ENCODE peak calls at places on chromosomes 12 and 14, in seven cellular contexts. K is left ventricle myocardium inferior; O is CD8-positive, alpha-beta memory T cell; J is mammary epithelial cell; P is heart left ventricle; F is iPS DF 6.9; S is CD8-positive, alpha-beta T cell. L is an unnamed sample. For H3K9me3 and H3K4me1, the result is how much of the 10 kb centered on the place peaks cover.

GRCh38 chr12:19191563-19191962 is 62.0 kb downstream of the PLEKHA5 start:
- DNase-seq in K (no peak), S (no peak), P (no peak), J (no peak), F (no peak), O (no peak), L (no peak)

GRCh38 chr12:128387811-128388422 is 120.9 kb downstream of the TMEM132C start:
- DNase-seq in J (no peak), P (peak), K (no peak), S (no peak), O (peak), F (peak), L (peak)

GRCh38 chr14:63192085-63192484 is 12.2 kb upstream of the RHOJ start:
- DNase-seq in P (peak), J (no peak), F (no peak), O (no peak), K (no peak), S (no peak), L (no peak)

GRCh38 chr12:88218293-88218692 is 76.2 kb downstream of the TMTC3 start:
- DNase-seq in S (no peak), O (no peak), F (no peak), J (no peak), K (no peak), P (no peak), L (no peak)

GRCh38 chr12:93626160-93626559 is 51.0 kb upstream of the CRADD start:
- DNase-seq in O (no peak), K (no peak), P (no peak), S (no peak), J (peak), F (no peak), L (no peak)

GRCh38 chr12:14960548-14961465 is 594 bp downstream of the ARHGDIB start:
- DNase-seq in K (peak), F (no peak), P (peak), J (peak), O (peak), S (peak), L (peak)

GRCh38 chr12:29552324-29552927 is 54.9 kb upstream of the OVCH1 start:
- DNase-seq in K (peak), P (peak), J (peak), S (peak), O (peak), F (peak), L (peak)

GRCh38 chr14:58865520-58866281 is 227.9 kb downstream of the DACT1 start:
- DNase-seq in O (no peak), P (no peak), J (peak), F (no peak), S (no peak), K (no peak), L (no peak)

GRCh38 chr12:26000883-26001282 is 42.4 kb downstream of the RASSF8 start:
- DNase-seq in P (no peak), K (no peak), S (no peak), O (no peak), F (no peak), J (no peak), L (no peak)

GRCh38 chr12:70365648-70366518 is at the start of gene KCNMB4:
- DNase-seq in S (peak), O (peak), P (peak), F (no peak), K (peak), J (peak), L (peak)

GRCh38 chr12:82874935-82875334 is 188.2 kb downstream of the TMTC2 start:
- DNase-seq in F (no peak), O (no peak), S (no peak), P (no peak), J (peak), K (no peak), L (peak)

GRCh38 chr14:30443368-30444007 is 115.5 kb upstream of the G2E3 start:
- DNase-seq in J (peak), F (peak), S (no peak), K (no peak), P (no peak), O (no peak), L (no peak)

GRCh38 chr14:93712079-93712837 is 76.0 kb downstream of the PRIMA1 start:
- DNase-seq in P (no peak), S (no peak), O (no peak), K (no peak), J (no peak), F (no peak), L (no peak)

GRCh38 chr14:61456720-61457119 is 135.3 kb downstream of the PRKCH start:
- DNase-seq in F (no peak), O (peak), J (peak), P (peak), K (peak), S (peak), L (peak)

GRCh38 chr12:131872154-131873046 is 22.0 kb upstream of the ULK1 start:
- DNase-seq in P (no peak), F (no peak), S (no peak), K (no peak), O (no peak), J (peak), L (no peak)

GRCh38 chr12:112664569-112664968 is 127.0 kb upstream of the RPH3A start:
- DNase-seq in O (peak), K (no peak), S (no peak), J (no peak), P (no peak), F (no peak), L (peak)

GRCh38 chr12:92717202-92717601 is 14.4 kb downstream of the PLEKHG7 start:
- DNase-seq in S (no peak), P (no peak), K (no peak), J (peak), O (no peak), F (no peak), L (peak)

GRCh38 chr14:51331651-51332367 is 91.8 kb downstream of the TMX1 start:
- DNase-seq in K (no peak), O (no peak), F (no peak), S (no peak), J (no peak), P (no peak), L (no peak)

GRCh38 chr14:49483266-49483665 is 102.9 kb downstream of the RPS29 start:
- DNase-seq in F (no peak), K (no peak), O (no peak), P (no peak), S (no peak), J (no peak), L (no peak)

GRCh38 chr14:92584221-92584620 is 70.6 kb downstream of the RIN3 start:
- DNase-seq in S (no peak), J (no peak), P (no peak), F (no peak), O (no peak), K (no peak), L (no peak)

GRCh38 chr12:22533155-22533554 is 11.2 kb downstream of the C2CD5 start:
- DNase-seq in O (no peak), S (no peak), K (no peak), J (no peak), F (no peak), P (no peak), L (no peak)

GRCh38 chr14:69355955-69356321 is 42.2 kb downstream of the ERH start:
- DNase-seq in F (no peak), K (no peak), S (no peak), O (no peak), P (no peak), J (no peak), L (no peak)

GRCh38 chr14:62436256-62436655 is 609.0 kb downstream of the KCNH5 start:
- DNase-seq in S (no peak), O (no peak), P (no peak), F (no peak), K (no peak), J (peak), L (no peak)

GRCh38 chr12:121581681-121582439 is 1.0 kb upstream of the KDM2B start:
- DNase-seq in O (no peak), S (no peak), K (peak), J (no peak), F (no peak), P (no peak), L (peak)

GRCh38 chr14:96086574-96087077 is 47.5 kb downstream of the C14orf132 start:
- DNase-seq in S (no peak), P (no peak), O (no peak), K (no peak), F (no peak), J (peak), L (no peak)

GRCh38 chr14:93941293-93941910 is 14.3 kb downstream of the FAM181A start:
- DNase-seq in K (no peak), F (no peak), J (peak), O (no peak), P (no peak), S (no peak), L (no peak)

GRCh38 chr12:9973951-9974350 is 2.7 kb downstream of the CLEC12A start:
- DNase-seq in P (no peak), F (no peak), K (no peak), J (no peak), S (no peak), O (no peak), L (no peak)

GRCh38 chr12:106248177-106248848 is 493 bp upstream of the CKAP4 start:
- DNase-seq in J (peak), S (peak), P (peak), K (peak), F (no peak), O (peak), L (peak)

GRCh38 chr14:76193696-76194095 is 42.0 kb downstream of the GPATCH2L start:
- DNase-seq in F (no peak), K (no peak), P (no peak), O (no peak), S (no peak), J (peak), L (no peak)

GRCh38 chr12:104359216-104359615 is 55.7 kb downstream of the EID3 start:
- DNase-seq in K (no peak), F (no peak), J (no peak), P (no peak), S (no peak), O (no peak), L (no peak)

GRCh38 chr12:12725086-12725955 is 8.2 kb downstream of the CDKN1B start:
- DNase-seq in S (peak), J (peak), P (peak), K (peak), O (peak), F (peak), L (peak)

GRCh38 chr14:26935733-26936132 is 337.9 kb upstream of the NOVA1 start:
- DNase-seq in P (no peak), J (no peak), O (no peak), F (no peak), K (no peak), S (no peak), L (no peak)

GRCh38 chr14:26941521-26941920 is 343.7 kb upstream of the NOVA1 start:
- DNase-seq in O (no peak), J (no peak), P (no peak), S (no peak), F (no peak), K (no peak), L (no peak)

GRCh38 chr14:26939756-26940155 is 341.9 kb upstream of the NOVA1 start:
- DNase-seq in O (no peak), S (no peak), P (no peak), F (no peak), K (no peak), J (no peak), L (no peak)

GRCh38 chr14:26934151-26934550 is 336.3 kb upstream of the NOVA1 start:
- DNase-seq in P (no peak), F (no peak), J (no peak), O (no peak), S (no peak), K (no peak), L (no peak)

DNA sequence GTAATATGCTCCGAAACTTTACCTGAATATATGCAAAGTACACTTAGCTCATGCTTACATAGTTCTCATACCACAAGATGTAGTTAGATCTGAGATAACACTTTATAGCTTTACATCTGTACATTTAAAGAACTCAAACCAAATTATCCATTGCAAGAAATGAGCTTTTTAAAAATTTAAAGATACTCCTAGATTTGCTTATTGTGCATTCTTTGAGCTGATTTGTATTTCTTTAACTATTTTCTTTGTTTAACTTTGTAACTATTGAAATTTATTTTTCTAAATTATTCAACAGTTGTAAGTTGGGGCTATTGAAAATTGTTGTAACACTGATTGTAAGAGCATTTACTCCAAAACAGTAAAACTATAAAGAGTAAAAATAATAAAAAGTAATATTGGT is 340.2 kb upstream of the NOVA1 start:
- DNase-seq in O (no peak), P (no peak), S (no peak), F (no peak), K (no peak), J (no peak), L (no peak)
- H3K9me3 ChIP-seq in O (under half), P (under half), S (under half), F (under half), K (under half), J (under half), L (under half)

DNA sequence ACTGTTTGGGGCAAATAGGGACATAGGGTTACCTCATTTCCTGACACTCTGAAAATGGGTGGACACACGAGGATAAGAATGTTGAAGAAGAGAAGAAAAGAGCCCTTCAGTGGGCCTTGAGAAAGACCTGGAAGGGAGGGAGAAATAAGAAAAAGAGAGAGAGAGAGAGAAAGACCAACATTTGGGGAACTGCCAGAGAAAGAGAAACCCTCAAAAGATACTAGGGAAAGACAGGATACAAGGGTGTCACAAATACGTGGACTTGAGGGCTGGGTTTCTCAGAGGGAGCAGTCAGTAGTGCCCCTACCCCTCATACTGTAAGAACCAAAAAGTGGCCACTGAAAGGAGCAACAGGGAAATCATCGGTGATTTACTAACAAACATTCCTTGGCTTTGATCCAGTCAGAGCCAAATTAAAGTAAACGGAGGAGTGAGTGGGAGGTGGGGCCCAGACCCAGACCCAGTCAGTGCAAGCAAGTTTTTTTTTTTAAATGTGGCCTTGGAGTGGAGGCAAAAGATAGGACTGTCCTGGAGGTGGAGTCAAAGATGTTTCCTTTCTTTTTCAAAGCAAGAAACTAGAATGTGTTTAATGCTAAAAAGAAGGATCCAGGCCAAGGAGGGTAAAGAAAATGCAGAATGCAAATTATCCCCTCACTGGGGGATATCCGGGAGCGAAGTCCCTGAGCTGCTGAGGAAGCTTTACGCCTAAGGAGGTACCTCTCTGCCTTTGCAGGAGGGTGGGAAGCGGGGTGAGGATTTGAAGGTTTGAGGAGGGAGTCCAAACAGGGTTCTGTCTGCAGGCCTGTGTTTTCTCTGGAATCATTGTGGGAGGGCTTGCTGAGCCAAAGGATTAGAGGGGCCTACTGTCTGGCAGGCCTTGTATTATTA is 143.4 kb upstream of the AMIGO2 start:
- DNase-seq in K (no peak), O (no peak), S (no peak), J (no peak), F (peak), P (no peak), L (peak)
- H3K4me1 ChIP-seq in K (under half), O (half or more), S (half or more), J (under half), F (under half), P (under half), L (half or more)

GRCh38 chr14:54728700-54729527 is 162.0 kb downstream of the SAMD4A start:
- DNase-seq in O (no peak), J (no peak), K (no peak), P (no peak), S (no peak), F (no peak), L (no peak)

GRCh38 chr14:54725998-54726397 is 159.1 kb downstream of the SAMD4A start:
- DNase-seq in S (no peak), K (no peak), J (no peak), F (no peak), O (no peak), P (no peak), L (no peak)

GRCh38 chr14:54727929-54728328 is 161.0 kb downstream of the SAMD4A start:
- DNase-seq in O (no peak), K (no peak), S (no peak), J (no peak), F (no peak), P (no peak), L (no peak)

GRCh38 chr14:54735424-54735823 is 167.2 kb downstream of the GCH1 start:
- DNase-seq in S (no peak), J (no peak), K (no peak), F (no peak), P (no peak), O (no peak), L (no peak)

GRCh38 chr14:54730156-54730961 is 163.4 kb downstream of the SAMD4A start:
- DNase-seq in S (no peak), F (no peak), O (no peak), J (no peak), K (no peak), P (no peak), L (no peak)
- H3K4me3 ChIP-seq in S (peak), F (no peak), O (peak), J (no peak), K (peak), P (peak), L (peak)

DNA sequence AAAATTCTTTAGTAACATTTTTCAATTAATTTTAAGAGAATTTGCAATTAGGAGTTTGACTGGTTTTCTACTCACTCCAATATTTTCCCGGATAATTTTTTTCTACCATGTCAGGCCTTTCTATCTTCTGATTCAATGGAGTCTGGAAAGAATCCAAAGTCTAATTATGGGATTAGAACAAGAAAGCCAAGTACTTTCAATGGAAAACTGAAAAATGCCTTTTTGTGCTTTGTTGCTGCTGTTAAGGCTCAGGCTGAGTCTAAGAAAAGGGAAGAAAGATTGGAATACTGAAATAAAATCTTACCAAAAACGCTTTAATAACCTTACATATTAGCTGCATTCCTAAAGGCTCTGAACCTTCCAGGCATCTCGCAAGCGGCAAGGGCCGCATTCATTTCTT is 24.4 kb upstream of the DHRS4 start:
- DNase-seq in J (no peak), F (no peak), K (no peak), S (no peak), P (no peak), O (no peak), L (no peak)
- H3K9me3 ChIP-seq in J (under half), F (under half), K (under half), S (under half), P (under half), O (under half), L (under half)

L was measured in CD4-positive, CD25-positive, alpha-beta regulatory T cell.